ENCODE peak calls at places on chromosome 13, in nine cellular contexts. X, S, M, C, G, W, Z, F and T are unnamed samples.

GRCh38 chr13:97194473-97194872 is 27.7 kb upstream of the MBNL2 start:
- DNase-seq in X (no peak), S (no peak), M (no peak), C (no peak), G (no peak), W (no peak), Z (peak; percentile 67), F (no peak), T (peak; percentile 55)

GRCh38 chr13:97004886-97005285 is 10.6 kb upstream of the OXGR1 start:
- DNase-seq in X (no peak), S (no peak), M (no peak), C (no peak), G (no peak), W (no peak), Z (peak; percentile 42), F (no peak), T (no peak)

GRCh38 chr13:35979378-35979911 is 151.7 kb downstream of the DCLK1 start:
- DNase-seq in X (peak; percentile 52), S (peak; percentile 52), M (peak; percentile 50), C (no peak), G (no peak), W (peak; percentile 17), Z (peak; percentile 97), F (peak; percentile 55), T (peak; percentile 83)

GRCh38 chr13:43357435-43358065 is 334.2 kb downstream of the DNAJC15 start:
- DNase-seq in X (no peak), S (no peak), M (peak; percentile 30), C (no peak), G (no peak), W (no peak), Z (no peak), F (no peak), T (no peak)

GRCh38 chr13:29683041-29683440 is 87.6 kb upstream of the SLC7A1 start:
- DNase-seq in X (no peak), S (no peak), M (no peak), C (no peak), G (no peak), W (no peak), Z (no peak), F (no peak), T (no peak)

GRCh38 chr13:52845334-52845761 is 3.1 kb downstream of the PCDH8 start:
- DNase-seq in X (no peak), S (no peak), M (no peak), C (peak; percentile 43), G (peak; percentile 34), W (no peak), Z (no peak), F (no peak), T (no peak)

GRCh38 chr13:26585136-26585535 is 27.7 kb downstream of the WASF3 start:
- DNase-seq in X (no peak), S (no peak), M (no peak), C (no peak), G (no peak), W (no peak), Z (no peak), F (no peak), T (peak; percentile 18)

GRCh38 chr13:27280841-27281240 is 10.2 kb downstream of the RASL11A start:
- DNase-seq in X (no peak), S (no peak), M (no peak), C (no peak), G (no peak), W (no peak), Z (no peak), F (no peak), T (no peak)

GRCh38 chr13:53242015-53242414 is 213.4 kb downstream of the OLFM4 start:
- DNase-seq in X (no peak), S (no peak), M (no peak), C (no peak), G (no peak), W (no peak), Z (no peak), F (no peak), T (no peak)

GRCh38 chr13:74204606-74205312 is 70.6 kb upstream of the KLF12 start:
- DNase-seq in X (no peak), S (no peak), M (no peak), C (no peak), G (no peak), W (no peak), Z (no peak), F (no peak), T (peak; percentile 31)

GRCh38 chr13:45994752-45995151 is 57.8 kb downstream of the ZC3H13 start:
- DNase-seq in X (no peak), S (no peak), M (no peak), C (no peak), G (no peak), W (no peak), Z (no peak), F (no peak), T (no peak)

GRCh38 chr13:74974234-74974879 is 507.6 kb downstream of the TBC1D4 start:
- DNase-seq in X (no peak), S (no peak), M (no peak), C (no peak), G (no peak), W (no peak), Z (no peak), F (no peak), T (no peak)

DNA sequence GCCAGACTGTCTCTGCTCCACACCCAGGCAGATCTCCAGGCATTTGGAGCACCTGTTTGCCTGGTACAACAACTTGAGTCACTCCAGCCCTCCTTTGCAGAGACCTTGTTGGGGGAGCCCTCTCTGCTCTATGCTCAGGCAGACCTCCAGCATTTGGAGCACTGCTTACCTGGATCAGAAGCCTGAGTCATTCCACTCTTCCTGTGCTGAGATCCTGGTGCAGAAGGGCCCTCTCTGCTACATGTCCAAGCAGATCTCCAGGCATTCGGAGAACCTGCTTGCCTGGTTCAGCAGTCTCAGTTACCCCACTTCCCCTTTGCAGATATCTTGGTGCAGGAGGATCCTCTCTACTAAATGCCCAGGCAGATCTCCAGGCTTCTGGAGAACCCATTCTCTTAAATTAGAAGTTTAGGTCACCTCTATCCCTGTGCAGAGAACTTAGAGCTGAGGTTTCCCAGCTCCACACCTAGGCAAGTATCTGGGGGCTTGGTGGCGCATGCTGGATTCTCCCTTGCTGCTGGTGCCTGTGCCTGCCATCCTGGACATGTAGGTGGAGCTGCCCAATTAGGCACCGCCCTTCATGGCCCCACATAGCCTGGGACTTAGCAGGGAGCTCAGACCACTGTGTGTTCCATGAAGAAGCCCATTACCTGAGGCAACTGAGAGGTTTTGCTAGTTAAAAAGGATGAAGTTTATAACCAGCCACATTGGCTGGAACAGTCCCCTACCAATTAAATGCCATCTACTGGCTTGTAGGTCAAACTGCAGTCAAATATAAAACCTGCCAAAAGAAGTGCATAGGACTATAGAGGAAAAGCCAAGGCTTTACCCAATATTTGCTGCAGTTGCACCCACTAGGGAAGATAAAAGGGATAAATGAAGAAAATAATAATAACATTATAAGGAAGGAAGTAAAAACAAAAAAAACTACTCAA is 97.6 kb upstream of the SLITRK6 start:
- DNase-seq in X (no peak), S (no peak), M (no peak), C (no peak), G (no peak), W (no peak), Z (no peak), F (no peak), T (no peak)
- TF ChIP-seq CTCF in X (no peak), S (no peak), M (no peak), C (peak; percentile 45), G (peak; percentile 43), W (no peak), Z (no peak), F (no peak), T (peak; percentile 33)

DNA sequence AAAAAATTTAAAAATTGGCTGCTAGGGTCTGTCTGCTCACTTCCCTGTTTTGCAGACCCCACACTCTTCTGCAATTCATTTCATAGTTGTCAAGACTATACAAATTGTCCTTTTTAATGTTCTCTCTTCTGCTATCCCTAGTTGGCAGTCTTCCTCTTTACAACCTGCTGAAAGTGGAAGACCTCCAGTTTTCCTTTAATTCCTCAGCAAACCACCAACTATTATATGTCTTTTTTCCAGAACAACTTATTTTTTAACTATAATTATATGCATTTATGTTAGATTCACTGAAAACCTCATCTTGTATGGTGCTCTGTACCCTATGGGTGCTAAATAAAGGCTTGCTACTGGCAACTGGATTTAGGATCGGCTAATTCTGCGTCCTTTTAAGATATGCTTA is 1.1 kb upstream of the PHF11 start:
- DNase-seq in X (no peak), S (no peak), M (no peak), C (no peak), G (no peak), W (no peak), Z (no peak), F (no peak), T (no peak)
- TF ChIP-seq CTCF in X (no peak), S (no peak), M (no peak), C (no peak), G (no peak), W (no peak), Z (no peak), F (no peak), T (no peak)

GRCh38 chr13:98866882-98867281 is 111.0 kb downstream of the DOCK9 start:
- DNase-seq in X (no peak), S (no peak), M (no peak), C (no peak), G (no peak), W (no peak), Z (no peak), F (no peak), T (no peak)
- TF ChIP-seq CTCF in X (no peak), S (no peak), M (no peak), C (peak; percentile 49), G (peak; percentile 33), W (no peak), Z (no peak), F (no peak), T (peak; percentile 56)

GRCh38 chr13:44574466-44574855 is 1.7 kb downstream of the TSC22D1 start:
- DNase-seq in X (no peak), S (no peak), M (no peak), C (no peak), G (no peak), W (no peak), Z (no peak), F (no peak), T (no peak)

GRCh38 chr13:44576396-44577235 is 486 bp upstream of the TSC22D1 start:
- DNase-seq in X (peak; percentile 64), S (no peak), M (peak; percentile 25), C (peak; percentile 23), G (no peak), W (no peak), Z (no peak), F (peak; percentile 41), T (no peak)

GRCh38 chr13:44577236-44578063 is 1.3 kb upstream of the TSC22D1 start:
- DNase-seq in X (peak; percentile 98), S (peak; percentile 77), M (peak; percentile 98), C (peak; percentile 95), G (peak; percentile 98), W (peak; percentile 84), Z (peak; percentile 99), F (peak; percentile 98), T (peak; percentile 93)

GRCh38 chr13:44575035-44575434 is 1.1 kb downstream of the TSC22D1 start:
- DNase-seq in X (no peak), S (no peak), M (no peak), C (no peak), G (no peak), W (no peak), Z (no peak), F (no peak), T (no peak)

GRCh38 chr13:44575741-44576395 is at the start of gene TSC22D1:
- DNase-seq in X (peak; percentile 72), S (no peak), M (peak; percentile 42), C (peak; percentile 37), G (peak; percentile 23), W (no peak), Z (peak; percentile 66), F (peak; percentile 61), T (peak; percentile 26)
- TF ChIP-seq CTCF in X (no peak), S (no peak), M (no peak), C (peak; percentile 9), G (no peak), W (no peak), Z (no peak), F (no peak), T (peak; percentile 29)